ENCODE peak calls at places on chromosomes 5 and 9, in eight cellular contexts. G is neural progenitor cell, H is H9, K is hepatocyte, B is HCT116, U is astrocyte, V is GM23338, Y is fibroblast of lung. L is an unnamed sample.

GRCh38 chr9:111102793-111103474 is 64.7 kb upstream of the LPAR1 start:
- DNase-seq in G (no peak), H (no peak), K (no peak), B (no peak), U (no peak), V (no peak), Y (peak), L (peak)

GRCh38 chr5:22557251-22557650 is 295.9 kb downstream of the CDH12 start:
- DNase-seq in G (no peak), H (no peak), K (no peak), B (no peak), U (no peak), V (no peak), Y (no peak), L (no peak)

GRCh38 chr5:176817864-176818377 is 7.6 kb downstream of the UNC5A start:
- DNase-seq in G (peak), H (peak), K (peak), B (no peak), U (no peak), V (peak), Y (no peak), L (no peak)

GRCh38 chr5:128015978-128016377 is 67.6 kb upstream of the SLC12A2 start:
- DNase-seq in G (no peak), H (no peak), K (no peak), B (no peak), U (no peak), V (no peak), Y (no peak), L (peak)

GRCh38 chr9:113293285-113293874 is 9.8 kb downstream of the RNF183 start:
- DNase-seq in G (no peak), H (no peak), K (no peak), B (no peak), U (no peak), V (no peak), Y (peak), L (peak)

GRCh38 chr5:166772770-166773169 is 1518.7 kb upstream of the WWC1 start:
- DNase-seq in G (no peak), H (no peak), K (no peak), B (no peak), U (peak), V (no peak), Y (peak), L (no peak)

GRCh38 chr5:107570805-107571531 is 99.8 kb downstream of the EFNA5 start:
- DNase-seq in G (peak), H (no peak), K (peak), B (no peak), U (no peak), V (peak), Y (no peak), L (no peak)

GRCh38 chr5:76393035-76393680 is 9.9 kb upstream of the IQGAP2 start:
- DNase-seq in G (no peak), H (no peak), K (no peak), B (no peak), U (no peak), V (no peak), Y (no peak), L (no peak)

GRCh38 chr9:137077010-137077747 is at the start of gene UAP1L1:
- DNase-seq in G (peak), H (peak), K (peak), B (no peak), U (peak), V (peak), Y (peak), L (peak)

GRCh38 chr5:56986631-56986957 is 34.7 kb upstream of the MIER3 start:
- DNase-seq in G (no peak), H (no peak), K (no peak), B (no peak), U (no peak), V (no peak), Y (no peak), L (no peak)

GRCh38 chr9:126791406-126792230 is 13.2 kb upstream of the ZBTB43 start:
- DNase-seq in G (no peak), H (no peak), K (peak), B (no peak), U (peak), V (no peak), Y (peak), L (peak)

GRCh38 chr5:129664336-129664937 is 83.5 kb upstream of the MINAR2 start:
- DNase-seq in G (peak), H (no peak), K (peak), B (peak), U (peak), V (peak), Y (peak), L (peak)

GRCh38 chr5:107930092-107930491 is 259.4 kb upstream of the EFNA5 start:
- DNase-seq in G (no peak), H (no peak), K (no peak), B (no peak), U (peak), V (no peak), Y (no peak), L (peak)

GRCh38 chr5:41412496-41412895 is 97.9 kb downstream of the PLCXD3 start:
- DNase-seq in G (no peak), H (no peak), K (no peak), B (no peak), U (no peak), V (no peak), Y (no peak), L (no peak)
- H2AFZ ChIP-seq in G (no peak), H (no peak), K (no peak), B (no peak), U (no peak), V (no peak), Y (no peak), L (no peak)

DNA sequence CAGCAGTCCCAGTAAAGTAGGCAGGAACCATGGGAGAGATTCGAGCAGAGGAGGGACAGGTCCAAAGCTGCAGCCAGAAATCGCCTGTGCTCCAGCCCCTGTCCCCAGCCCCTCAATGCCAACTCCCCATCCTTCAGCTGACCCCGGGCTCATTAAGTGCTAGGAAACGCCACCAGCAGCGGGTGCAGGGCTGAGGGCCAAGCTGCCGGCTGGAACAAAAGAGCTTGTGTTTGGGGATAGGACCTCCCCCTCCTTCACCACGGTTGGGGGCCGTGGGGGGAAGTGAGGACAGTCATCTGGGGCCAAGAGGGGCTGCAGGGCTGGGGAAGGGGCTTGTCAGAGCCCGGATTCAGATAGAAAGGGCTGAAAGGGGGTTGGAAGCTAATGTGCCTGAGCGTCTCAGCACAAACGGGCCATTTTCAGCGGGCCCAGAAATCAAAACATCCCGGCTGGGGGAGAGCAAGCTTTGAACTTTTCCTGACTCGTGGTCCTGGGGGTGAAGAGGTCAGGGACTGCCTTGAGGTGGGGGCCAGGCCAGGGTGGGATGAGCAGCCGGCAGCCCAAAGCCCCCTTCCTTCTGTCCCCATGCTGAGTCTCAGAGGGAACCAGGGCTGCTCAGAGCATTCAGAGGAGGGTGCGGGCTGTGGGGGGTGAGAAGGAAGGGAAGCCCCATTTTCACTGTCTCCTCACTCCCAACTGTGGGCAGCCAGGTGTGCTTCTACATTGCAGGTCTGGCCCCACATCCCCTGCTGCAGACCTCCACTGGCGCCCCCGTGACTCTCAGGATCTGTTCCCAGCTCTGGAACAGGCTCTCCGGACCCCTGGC is 69.4 kb upstream of the DAB2IP start:
- DNase-seq in G (peak), H (peak), K (no peak), B (no peak), U (no peak), V (peak), Y (no peak), L (no peak)
- H2AFZ ChIP-seq in G (peak), H (no peak), K (no peak), B (no peak), U (no peak), V (peak), Y (no peak), L (no peak)

DNA sequence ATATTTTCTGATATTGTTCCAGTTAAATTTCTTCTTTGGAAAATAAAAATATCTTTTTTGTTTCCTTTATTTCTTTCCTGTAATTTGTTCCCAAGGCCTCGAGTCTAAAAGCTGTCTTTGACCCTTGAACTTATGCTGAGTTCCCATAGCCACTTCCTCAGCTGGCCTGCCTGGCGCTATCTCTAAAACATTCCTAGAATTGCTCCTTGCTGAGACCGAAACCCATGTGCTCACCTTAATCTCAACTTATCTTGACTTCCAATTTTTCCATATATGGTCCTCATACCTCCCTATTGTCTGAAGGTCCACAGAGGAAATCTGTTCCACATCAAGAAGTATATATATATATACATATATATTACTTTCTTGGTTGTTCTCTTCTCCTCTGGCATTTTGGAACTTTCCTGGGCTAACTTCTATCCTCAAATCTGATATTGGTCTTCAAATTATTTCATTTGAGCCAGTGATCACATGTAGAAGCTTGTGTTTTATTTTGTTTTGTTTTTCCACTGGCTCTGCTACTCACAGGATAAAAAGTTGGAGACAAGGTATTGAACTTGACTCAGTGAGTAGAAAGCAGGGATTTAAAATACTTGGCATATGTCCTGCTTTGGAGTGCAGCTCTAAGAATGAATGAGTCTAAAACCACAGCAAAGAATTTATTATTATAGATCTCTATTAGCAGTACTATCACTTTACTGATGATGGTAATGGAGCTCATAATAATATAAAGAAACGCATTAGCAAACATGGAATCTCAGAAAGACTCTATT is 45.2 kb downstream of the ENC1 start:
- DNase-seq in G (no peak), H (no peak), K (peak), B (peak), U (peak), V (peak), Y (peak), L (peak)
- H2AFZ ChIP-seq in G (no peak), H (no peak), K (no peak), B (peak), U (no peak), V (no peak), Y (no peak), L (no peak)

DNA sequence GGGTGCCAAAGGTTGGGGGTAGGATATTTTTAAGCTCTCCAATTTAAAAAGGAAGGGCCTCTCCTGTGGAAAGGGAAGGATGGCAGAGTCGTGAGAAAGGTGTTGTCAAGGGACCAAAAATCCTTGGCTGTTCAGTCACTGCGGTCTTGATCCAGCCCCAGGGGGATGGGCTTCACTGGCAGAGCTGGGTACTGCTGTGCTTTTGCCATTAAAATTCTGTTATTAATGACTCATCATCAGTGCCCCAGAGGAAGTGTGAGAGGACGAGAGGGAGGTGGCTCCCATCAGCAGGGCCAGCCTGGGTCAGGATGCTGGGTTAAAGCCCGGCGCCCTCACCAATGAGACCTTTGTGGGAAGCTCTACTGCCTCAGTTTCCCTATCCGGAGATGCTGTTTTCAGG is 16.7 kb downstream of the PCDH12 start:
- DNase-seq in G (no peak), H (no peak), K (no peak), B (no peak), U (peak), V (no peak), Y (peak), L (no peak)
- H2AFZ ChIP-seq in G (no peak), H (no peak), K (no peak), B (no peak), U (no peak), V (no peak), Y (no peak), L (no peak)

GRCh38 chr5:83007755-83008154 is 69.4 kb downstream of the TMEM167A start:
- DNase-seq in G (no peak), H (no peak), K (no peak), B (no peak), U (no peak), V (peak), Y (no peak), L (no peak)

GRCh38 chr5:83006683-83007283 is 70.4 kb downstream of the TMEM167A start:
- DNase-seq in G (no peak), H (no peak), K (no peak), B (no peak), U (no peak), V (no peak), Y (no peak), L (no peak)

GRCh38 chr5:83015676-83016075 is 61.5 kb downstream of the TMEM167A start:
- DNase-seq in G (peak), H (no peak), K (no peak), B (no peak), U (no peak), V (peak), Y (no peak), L (no peak)

GRCh38 chr5:83009408-83009807 is 67.8 kb downstream of the TMEM167A start:
- DNase-seq in G (no peak), H (no peak), K (no peak), B (no peak), U (no peak), V (no peak), Y (no peak), L (no peak)

GRCh38 chr5:83011990-83012389 is 65.2 kb downstream of the TMEM167A start:
- DNase-seq in G (no peak), H (no peak), K (no peak), B (no peak), U (no peak), V (no peak), Y (no peak), L (peak)
- H2AFZ ChIP-seq in G (no peak), H (no peak), K (no peak), B (no peak), U (no peak), V (no peak), Y (no peak), L (no peak)

DNA sequence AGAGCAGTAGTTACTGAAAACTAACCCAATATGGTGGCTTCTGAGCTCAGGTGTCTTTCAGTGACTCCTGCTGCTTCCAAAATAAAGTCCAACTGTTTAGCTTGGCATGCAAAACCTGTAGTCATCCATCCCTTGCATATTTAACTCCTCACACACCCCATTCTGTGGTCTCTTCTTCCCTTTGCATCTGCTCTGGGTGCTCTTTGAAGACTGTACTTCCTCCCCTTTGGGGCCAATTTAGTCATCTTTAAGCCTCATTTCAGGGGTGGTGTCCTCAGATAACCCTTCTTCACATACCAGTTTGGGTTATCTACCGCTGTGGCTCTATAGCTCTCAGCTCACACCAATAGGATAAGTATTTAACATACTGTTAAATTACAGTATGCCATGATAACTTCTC is 209.9 kb upstream of the DMRT1 start:
- DNase-seq in G (no peak), H (no peak), K (no peak), B (no peak), U (peak), V (no peak), Y (no peak), L (peak)
- H2AFZ ChIP-seq in G (no peak), H (no peak), K (no peak), B (no peak), U (no peak), V (no peak), Y (peak), L (no peak)

GRCh38 chr5:74124826-74125225 is 498.8 kb downstream of the ARHGEF28 start:
- DNase-seq in G (no peak), H (no peak), K (no peak), B (no peak), U (peak), V (no peak), Y (no peak), L (peak)

GRCh38 chr5:74122979-74123575 is 497.1 kb downstream of the ARHGEF28 start:
- DNase-seq in G (no peak), H (no peak), K (no peak), B (no peak), U (peak), V (no peak), Y (no peak), L (no peak)

GRCh38 chr5:74126294-74126693 is 500.3 kb downstream of the ARHGEF28 start:
- DNase-seq in G (no peak), H (no peak), K (no peak), B (no peak), U (no peak), V (no peak), Y (no peak), L (no peak)

GRCh38 chr5:74122175-74122574 is 496.2 kb downstream of the ARHGEF28 start:
- DNase-seq in G (no peak), H (no peak), K (no peak), B (no peak), U (no peak), V (no peak), Y (no peak), L (no peak)

GRCh38 chr5:74123928-74124327 is 497.9 kb downstream of the ARHGEF28 start:
- DNase-seq in G (no peak), H (no peak), K (no peak), B (no peak), U (no peak), V (no peak), Y (no peak), L (no peak)
- H2AFZ ChIP-seq in G (no peak), H (no peak), K (no peak), B (no peak), U (no peak), V (no peak), Y (no peak), L (no peak)

DNA sequence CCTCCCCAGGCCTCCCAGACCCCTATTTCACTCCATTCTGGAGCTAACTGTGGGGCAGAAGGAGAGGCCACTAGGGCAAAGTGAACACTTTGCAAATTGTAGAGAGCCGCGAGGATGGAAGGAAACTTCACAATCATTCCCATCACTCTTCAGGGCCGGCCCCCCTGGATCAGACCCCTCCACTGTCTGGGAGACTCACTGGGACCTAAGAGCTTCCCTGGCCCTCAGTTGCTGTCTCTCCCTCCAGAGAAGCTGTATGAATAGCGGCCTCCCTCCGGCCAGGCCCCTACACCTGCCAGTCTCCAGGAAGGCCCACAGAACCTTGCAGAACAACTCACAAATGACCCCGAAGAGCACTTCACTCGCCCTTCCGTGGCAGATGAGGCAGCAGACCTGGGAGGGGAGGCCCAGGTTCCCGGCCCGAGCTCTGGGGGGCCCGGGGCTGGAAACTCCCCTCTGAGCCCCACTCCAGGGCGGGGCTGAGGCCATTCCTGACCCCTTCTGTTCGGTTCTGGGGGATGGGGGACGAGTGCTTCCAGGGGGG is 141.9 kb upstream of the IER5L start:
- DNase-seq in G (peak), H (peak), K (no peak), B (no peak), U (no peak), V (peak), Y (no peak), L (no peak)
- H2AFZ ChIP-seq in G (peak), H (no peak), K (peak), B (no peak), U (peak), V (peak), Y (peak), L (peak)

L was measured in IMR-90.